ENCODE peak calls at places on chromosomes 5 and 9, in four cellular contexts. H is K562, P is HepG2, N is GM12878. D is an unnamed sample.

GRCh38 chr5:53983568-53984465 is 326.6 kb downstream of the ARL15 start:
- DNase-seq in H (no peak), N (no peak), P (no peak), D (peak)

GRCh38 chr9:127136081-127136879 is 13.8 kb upstream of the ANGPTL2 start:
- DNase-seq in H (no peak), N (no peak), P (no peak), D (no peak)

GRCh38 chr5:44332360-44332971 is 56.8 kb downstream of the FGF10 start:
- DNase-seq in P (peak), N (no peak), H (peak), D (peak)

GRCh38 chr5:151770383-151771258 is 1.1 kb upstream of the G3BP1 start:
- DNase-seq in P (no peak), H (peak), N (no peak), D (peak)

GRCh38 chr9:122941560-122942234 is 877 bp downstream of the RABGAP1 start:
- DNase-seq in N (no peak), P (peak), H (no peak), D (peak)

GRCh38 chr5:67773439-67773988 is 442.0 kb upstream of the PIK3R1 start:
- DNase-seq in P (peak), N (no peak), H (no peak), D (no peak)

GRCh38 chr5:64330728-64331231 is 165.1 kb downstream of the RNF180 start:
- DNase-seq in H (no peak), P (no peak), N (no peak), D (no peak)

GRCh38 chr9:14361074-14361473 is 47.1 kb upstream of the NFIB start:
- DNase-seq in P (no peak), H (no peak), N (no peak), D (no peak)

GRCh38 chr5:107671742-107672211 is 1.0 kb upstream of the EFNA5 start:
- DNase-seq in H (no peak), P (no peak), N (no peak), D (peak)

GRCh38 chr5:152542741-152543140 is 137.7 kb upstream of the NMUR2 start:
- DNase-seq in H (no peak), P (no peak), N (no peak), D (no peak)

GRCh38 chr9:137241490-137242328 is 622 bp downstream of the TUBB4B start:
- DNase-seq in N (no peak), H (peak), P (peak), D (no peak)

GRCh38 chr5:72185717-72186388 is 78.6 kb downstream of the MAP1B start:
- DNase-seq in P (no peak), H (no peak), N (no peak), D (no peak)

GRCh38 chr5:69451941-69452652 is 37.2 kb downstream of the MARVELD2 start:
- DNase-seq in H (no peak), P (peak), N (no peak), D (no peak)

GRCh38 chr5:179239256-179240135 is 105.8 kb downstream of the ADAMTS2 start:
- DNase-seq in P (no peak), H (no peak), N (no peak), D (no peak)

GRCh38 chr9:120873512-120873911 is 3.5 kb downstream of the PHF19 start:
- DNase-seq in H (no peak), P (no peak), N (no peak), D (peak)

GRCh38 chr9:133113163-133113927 is 7.7 kb downstream of the RALGDS start:
- DNase-seq in N (no peak), H (no peak), P (no peak), D (no peak)

GRCh38 chr9:114953917-114954316 is 23.5 kb upstream of the TNFSF8 start:
- DNase-seq in H (no peak), P (no peak), N (no peak), D (peak)

GRCh38 chr9:98809311-98810105 is 2.0 kb downstream of the GALNT12 start:
- DNase-seq in N (no peak), P (no peak), H (peak), D (no peak)

GRCh38 chr5:60649288-60649917 is 50.6 kb downstream of the DEPDC1B start:
- DNase-seq in N (peak), H (no peak), P (peak), D (peak)

GRCh38 chr5:8322478-8322877 is 453.5 kb downstream of the MTRR start:
- DNase-seq in N (no peak), H (no peak), P (no peak), D (no peak)

GRCh38 chr5:81819556-81820314 is 68.8 kb upstream of the SSBP2 start:
- DNase-seq in H (no peak), P (no peak), N (no peak), D (peak)

GRCh38 chr5:135206862-135207261 is 172.8 kb upstream of the PITX1 start:
- DNase-seq in P (no peak), H (no peak), N (no peak), D (no peak)

GRCh38 chr5:6732634-6733410 is 19.6 kb downstream of the TENT4A start:
- DNase-seq in N (no peak), P (no peak), H (no peak), D (no peak)

GRCh38 chr5:34484591-34485228 is 171.4 kb upstream of the RAI14 start:
- DNase-seq in N (no peak), H (no peak), P (no peak), D (no peak)

DNA sequence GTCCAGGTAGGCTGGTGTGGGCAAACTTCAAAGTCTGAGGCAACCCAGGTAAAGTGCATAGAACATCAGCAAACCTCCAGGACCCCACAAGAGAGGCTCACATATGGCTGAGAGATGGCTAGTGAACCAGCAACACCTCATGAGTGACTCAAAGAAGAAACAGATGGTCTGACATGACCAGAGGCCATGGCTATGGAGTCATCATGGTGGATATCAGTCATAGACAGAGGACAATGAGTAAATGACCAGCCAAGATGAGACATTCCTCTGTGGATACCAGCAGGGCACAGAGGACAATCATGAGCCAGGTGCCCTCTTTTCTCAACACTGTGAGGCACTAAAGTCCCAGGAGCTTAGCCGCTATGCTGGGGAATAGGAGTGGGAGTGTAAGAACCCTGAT is 180.8 kb downstream of the RASEF start:
- DNase-seq in P (no peak), N (no peak), H (no peak), D (no peak)
- TF ChIP-seq CTCF in P (no peak), N (no peak), H (no peak), D (no peak)

GRCh38 chr9:113910036-113910639 is 34.0 kb downstream of the ZNF618 start:
- DNase-seq in N (no peak), H (no peak), P (no peak), D (no peak)
- TF ChIP-seq CHD4 in N (no peak), H (no peak), P (no peak), D (no peak)

GRCh38 chr5:161676109-161676508 is 9.4 kb upstream of the GABRA6 start:
- DNase-seq in H (no peak), P (peak), N (peak), D (peak)
- TF ChIP-seq CTCF in H (no peak), P (peak), N (peak), D (no peak)

DNA sequence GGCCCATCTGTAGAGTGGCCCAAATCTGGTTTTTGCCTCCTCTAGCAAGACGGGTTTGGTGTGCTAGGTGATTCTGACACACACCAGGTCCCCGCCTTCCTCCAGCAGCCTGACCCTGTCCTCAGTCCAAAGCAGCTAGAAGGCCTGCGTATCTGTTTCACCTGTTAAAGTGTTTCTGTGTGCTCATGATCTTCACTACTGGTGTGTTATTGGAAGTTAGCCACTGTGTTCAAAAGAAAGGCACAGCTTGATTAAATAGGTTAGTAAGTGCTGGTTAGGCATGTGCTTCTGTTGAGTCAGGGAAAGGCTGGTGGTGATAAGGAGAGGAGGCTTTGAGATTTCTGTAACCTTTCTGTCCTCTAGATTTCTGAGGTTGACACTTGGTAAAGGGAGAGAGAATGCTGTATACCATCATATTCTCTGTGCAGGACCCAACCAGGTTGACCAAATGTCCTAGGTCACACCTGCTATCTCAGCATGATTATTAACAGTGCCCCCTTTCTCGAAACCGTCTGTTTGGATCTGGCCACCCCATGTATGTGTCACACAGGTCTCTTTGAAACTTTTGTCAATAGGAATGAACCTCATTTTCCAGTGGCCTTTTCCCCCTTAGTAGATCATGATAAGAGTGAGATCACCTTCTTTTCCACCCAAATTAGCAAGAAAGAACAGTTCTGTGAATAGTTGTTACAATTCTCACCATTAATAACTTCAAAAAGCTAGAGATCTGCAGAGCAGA is 58.8 kb downstream of the ARHGAP26 start:
- DNase-seq in P (no peak), H (no peak), N (no peak), D (no peak)
- TF ChIP-seq CHD4 in P (no peak), H (no peak), N (no peak), D (no peak)

GRCh38 chr5:1749346-1750124 is 50.1 kb downstream of the MRPL36 start:
- DNase-seq in P (no peak), H (no peak), N (no peak), D (no peak)

GRCh38 chr5:1747803-1748085 is 51.9 kb downstream of the MRPL36 start:
- DNase-seq in P (no peak), H (no peak), N (no peak), D (no peak)

GRCh38 chr5:1748271-1748670 is 51.4 kb downstream of the MRPL36 start:
- DNase-seq in H (no peak), N (no peak), P (no peak), D (no peak)

GRCh38 chr5:1747079-1747802 is 52.4 kb downstream of the MRPL36 start:
- DNase-seq in N (no peak), H (no peak), P (no peak), D (no peak)

DNA sequence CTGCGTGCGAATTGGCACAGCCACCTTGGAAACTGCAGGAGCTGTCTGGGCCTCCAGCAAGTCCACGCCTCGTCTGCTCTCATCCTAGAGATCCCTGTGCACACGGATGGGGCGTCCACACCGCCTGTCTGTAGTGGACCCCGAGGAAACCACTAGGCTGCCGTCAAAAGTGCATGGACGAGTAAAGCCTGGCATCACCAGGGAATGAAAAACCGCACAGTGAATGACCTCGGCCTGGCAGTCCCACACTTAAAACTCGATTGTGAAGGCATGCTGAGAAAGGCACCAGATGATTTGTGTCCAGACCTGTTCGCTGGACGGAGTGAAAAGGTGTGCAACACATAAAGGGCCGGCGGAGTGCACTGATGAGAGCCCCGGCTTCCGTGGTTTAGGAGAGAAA is 50.8 kb downstream of the MRPL36 start:
- DNase-seq in N (no peak), H (no peak), P (no peak), D (no peak)
- TF ChIP-seq CTCF in N (no peak), H (no peak), P (no peak), D (no peak)